ENCODE peak calls at places on chromosomes 13 and 19, in four cellular contexts. E is GM23248; K is stimulated activated CD8-positive, alpha-beta memory T cell treated with anti-CD3 and anti-CD28 coated beads, Interleukin-7, amount 100 ng/mL, for 1 hour; N is lower leg skin. F is an unnamed sample.
A peak's percentile ranks its signal among the peaks of the same experiment; 100 is the strongest.

GRCh38 chr19:16377521-16377920 is 52.9 kb downstream of the KLF2 start:
- DNase-seq in E (no peak), K (no peak), N (no peak), F (no peak)

GRCh38 chr13:34822681-34823080 is 119.4 kb upstream of the NBEA start:
- DNase-seq in E (no peak), K (no peak), N (no peak), F (no peak)

GRCh38 chr19:48752511-48753365 is at the start of gene FUT1:
- DNase-seq in E (peak; percentile 39), K (no peak), N (no peak), F (peak; percentile 87)

GRCh38 chr13:99256283-99256682 is 1.9 kb downstream of the GPR18 start:
- DNase-seq in E (no peak), K (no peak), N (no peak), F (no peak)

GRCh38 chr13:70747305-70747704 is 639.1 kb upstream of the KLHL1 start:
- DNase-seq in E (no peak), K (no peak), N (no peak), F (no peak)

GRCh38 chr19:49315111-49315510 is 9.9 kb downstream of the SLC6A16 start:
- DNase-seq in E (no peak), K (no peak), N (no peak), F (no peak)

GRCh38 chr13:114067381-114067885 is 65.0 kb downstream of the RASA3 start:
- DNase-seq in E (peak; percentile 85), K (no peak), N (no peak), F (no peak)

GRCh38 chr19:13117176-13117771 is 734 bp upstream of the TRMT1 start:
- DNase-seq in E (peak; percentile 24), K (no peak), N (no peak), F (no peak)

GRCh38 chr13:100434010-100434763 is 154.4 kb downstream of the GGACT start:
- DNase-seq in E (peak; percentile 34), K (no peak), N (no peak), F (no peak)

GRCh38 chr19:36115453-36116343 is at the start of gene TBCB:
- DNase-seq in E (peak; percentile 61), K (peak; percentile 84), N (peak; percentile 77), F (peak; percentile 81)

GRCh38 chr19:18464646-18465045 is 26.7 kb upstream of the ISYNA1 start:
- DNase-seq in E (peak; percentile 92), K (no peak), N (peak; percentile 84), F (peak; percentile 77)

GRCh38 chr19:34041922-34042521 is 130.3 kb upstream of the LSM14A start:
- DNase-seq in E (peak; percentile 74), K (peak; percentile 46), N (peak; percentile 34), F (no peak)

GRCh38 chr13:40292536-40292935 is 373.9 kb downstream of the FOXO1 start:
- DNase-seq in E (no peak), K (no peak), N (no peak), F (no peak)

GRCh38 chr19:54837542-54837941 is 12.7 kb upstream of the KIR3DL2 start:
- DNase-seq in E (no peak), K (no peak), N (no peak), F (no peak)

GRCh38 chr13:75705395-75705794 is 69.3 kb downstream of the LMO7 start:
- DNase-seq in E (peak; percentile 89), K (no peak), N (no peak), F (no peak)

GRCh38 chr19:2724148-2724557 is 3.0 kb upstream of the DIRAS1 start:
- DNase-seq in E (no peak), K (no peak), N (no peak), F (no peak)

GRCh38 chr13:81540777-81541176 is 1199.9 kb upstream of the SPRY2 start:
- DNase-seq in E (peak; percentile 18), K (no peak), N (no peak), F (no peak)

GRCh38 chr13:41144576-41144975 is 12.0 kb upstream of the KBTBD6 start:
- DNase-seq in E (no peak), K (no peak), N (no peak), F (no peak)

GRCh38 chr13:86601351-86601750 is 802.1 kb upstream of the SLITRK6 start:
- DNase-seq in E (peak; percentile 42), K (no peak), N (no peak), F (no peak)

GRCh38 chr19:56109216-56109615 is 11.9 kb downstream of the ZNF787 start:
- DNase-seq in E (peak; percentile 51), K (no peak), N (no peak), F (no peak)

GRCh38 chr19:16825312-16826168 is 3.7 kb upstream of the SIN3B start:
- DNase-seq in E (peak; percentile 68), K (no peak), N (peak; percentile 55), F (peak; percentile 46)

GRCh38 chr13:110644892-110645521 is 29.7 kb downstream of the NAXD start:
- DNase-seq in E (peak; percentile 73), K (no peak), N (no peak), F (peak; percentile 73)

GRCh38 chr13:39777527-39778061 is 122.1 kb downstream of the COG6 start:
- DNase-seq in E (peak; percentile 91), K (no peak), N (no peak), F (no peak)

GRCh38 chr13:99018418-99019180 is 40.7 kb upstream of the DOCK9 start:
- DNase-seq in E (peak; percentile 50), K (no peak), N (no peak), F (no peak)